ENCODE peak calls at places on chromosomes 11 and 22, in seven cellular contexts. I, V, W, Z, J, Y and N are unnamed samples.

GRCh38 chr11:26021026-26021425 is 310.9 kb upstream of the ANO3 start:
- DNase-seq in J (no peak), V (peak; percentile 2), W (no peak), I (no peak), Z (no peak), Y (no peak), N (no peak)

GRCh38 chr11:8332196-8332595 is 68.5 kb upstream of the LMO1 start:
- DNase-seq in V (no peak), J (no peak), I (no peak), W (no peak), Y (no peak), Z (no peak), N (no peak)

GRCh38 chr22:28977481-28977971 is 84.1 kb downstream of the C22orf31 start:
- DNase-seq in W (no peak), Y (no peak), Z (no peak), J (peak; percentile 54), V (peak; percentile 27), I (peak; percentile 51), N (no peak)

GRCh38 chr11:1234054-1234720 is 11.3 kb downstream of the MUC5B start:
- DNase-seq in W (no peak), J (no peak), V (no peak), Z (no peak), I (no peak), Y (no peak), N (no peak)

GRCh38 chr11:47979378-47980092 is 824 bp upstream of the PTPRJ start:
- DNase-seq in I (no peak), Z (no peak), Y (no peak), W (no peak), V (no peak), J (no peak), N (peak; percentile 50)

GRCh38 chr11:125345706-125346561 is 150.1 kb downstream of the FEZ1 start:
- DNase-seq in I (peak; percentile 70), Y (no peak), J (peak; percentile 48), W (peak; percentile 84), V (peak; percentile 32), Z (peak; percentile 89), N (peak; percentile 45)

GRCh38 chr22:47750086-47750485 is 987.6 kb downstream of the TBC1D22A start:
- DNase-seq in Z (no peak), J (no peak), Y (no peak), W (no peak), I (no peak), V (no peak), N (no peak)

GRCh38 chr11:5336331-5336730 is 7.0 kb downstream of the OR51B5 start:
- DNase-seq in J (no peak), V (no peak), W (no peak), Y (no peak), I (peak; percentile 26), Z (no peak), N (no peak)

GRCh38 chr11:63880031-63880841 is 36.7 kb downstream of the RCOR2 start:
- DNase-seq in J (no peak), I (peak; percentile 63), Z (peak; percentile 28), W (no peak), V (peak; percentile 48), Y (no peak), N (no peak)

GRCh38 chr11:35065566-35065965 is 73.4 kb upstream of the CD44 start:
- DNase-seq in W (no peak), V (no peak), Z (no peak), Y (no peak), I (peak; percentile 65), J (no peak), N (no peak)

GRCh38 chr11:45926536-45927331 is 4.3 kb downstream of the LARGE2 start:
- DNase-seq in Y (no peak), I (no peak), J (no peak), Z (no peak), W (peak; percentile 2), V (no peak), N (no peak)

GRCh38 chr11:3671334-3672254 is at the start of gene CHRNA10:
- DNase-seq in J (no peak), V (no peak), Y (no peak), W (no peak), I (no peak), Z (peak; percentile 33), N (no peak)
- H3K36me3 ChIP-seq in J (peaks cover 10% of the 10 kb centered on the region), V (peaks cover 17% of the 10 kb centered on the region), Y (peaks cover 31% of the 10 kb centered on the region), W (no peaks in the 10 kb centered on the region), I (peaks cover 33% of the 10 kb centered on the region), Z (peaks cover 14% of the 10 kb centered on the region), N (peaks cover 2% of the 10 kb centered on the region)

GRCh38 chr11:119375629-119376196 is 5.8 kb downstream of the USP2 start:
- DNase-seq in W (no peak), Y (no peak), J (no peak), Z (peak; percentile 57), I (peak; percentile 71), V (no peak), N (no peak)
- H2AFZ ChIP-seq in W (no peak overlapping the region), Y (no peak overlapping the region), J (no peak overlapping the region), Z (no peak overlapping the region), I (peak overlapping the region; percentile 8), V (peak overlapping the region; percentile 77), N (no peak overlapping the region)

GRCh38 chr11:121587182-121587581 is 134.4 kb upstream of the SORL1-AS1 start:
- DNase-seq in W (peak; percentile 34), J (no peak), Y (no peak), I (no peak), Z (no peak), V (no peak), N (no peak)

GRCh38 chr11:121589946-121590537 is 137.3 kb upstream of the SORL1-AS1 start:
- DNase-seq in Y (peak; percentile 97), I (no peak), Z (no peak), W (no peak), J (no peak), V (no peak), N (no peak)

GRCh38 chr11:121588747-121589146 is 136.0 kb upstream of the SORL1-AS1 start:
- DNase-seq in Y (no peak), V (no peak), W (no peak), Z (no peak), J (no peak), I (no peak), N (no peak)

GRCh38 chr11:121583825-121584224 is 131.1 kb upstream of the SORL1-AS1 start:
- DNase-seq in V (no peak), Y (no peak), J (no peak), Z (no peak), W (no peak), I (no peak), N (no peak)

GRCh38 chr11:121586727-121587126 is 134.0 kb upstream of the SORL1-AS1 start:
- DNase-seq in Y (no peak), W (peak; percentile 55), V (no peak), J (no peak), I (no peak), Z (no peak), N (no peak)
- H3K4me1 ChIP-seq in Y (peaks cover 36% of the 10 kb centered on the region), W (peaks cover 7% of the 10 kb centered on the region), V (no peaks in the 10 kb centered on the region), J (no peaks in the 10 kb centered on the region), I (no peaks in the 10 kb centered on the region), Z (peaks cover 18% of the 10 kb centered on the region), N (no peaks in the 10 kb centered on the region)

GRCh38 chr11:67281552-67282150 is 7.5 kb upstream of the ANKRD13D start:
- DNase-seq in Z (no peak), I (no peak), J (no peak), Y (no peak), W (no peak), V (no peak), N (no peak)

GRCh38 chr11:67278939-67279588 is 10.0 kb upstream of the ANKRD13D start:
- DNase-seq in W (no peak), Z (no peak), I (no peak), V (no peak), J (no peak), Y (no peak), N (no peak)

GRCh38 chr11:67280791-67281551 is 8.1 kb upstream of the ANKRD13D start:
- DNase-seq in I (no peak), Y (no peak), V (no peak), J (no peak), W (no peak), Z (no peak), N (no peak)

GRCh38 chr11:67279589-67280340 is 9.3 kb upstream of the ANKRD13D start:
- DNase-seq in J (no peak), Y (no peak), Z (no peak), W (no peak), I (no peak), V (no peak), N (no peak)

DNA sequence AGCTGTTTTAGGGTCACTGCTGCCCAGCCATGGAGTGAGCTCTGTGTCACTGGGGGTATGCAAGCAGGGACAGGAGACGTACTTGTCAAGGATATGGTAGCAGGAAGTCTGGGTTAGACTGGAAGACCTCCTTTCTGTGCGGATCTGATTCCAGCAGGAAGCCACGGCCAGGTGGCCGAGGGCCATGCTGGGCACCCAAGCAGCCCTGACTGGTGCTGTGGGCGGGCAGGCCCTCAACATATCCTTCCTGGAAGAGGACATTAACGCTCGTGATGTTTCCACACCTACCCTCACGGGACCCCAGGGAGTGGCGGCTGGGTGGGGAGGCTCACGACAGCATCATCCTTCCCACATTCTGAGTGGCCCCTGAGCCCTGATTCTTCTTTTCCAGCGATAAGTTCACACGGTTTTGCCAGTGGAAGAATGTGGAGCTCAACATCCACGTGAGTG is 8.7 kb upstream of the ANKRD13D start:
- DNase-seq in J (no peak), I (no peak), Z (no peak), W (no peak), Y (no peak), V (no peak), N (no peak)
- H3K36me3 ChIP-seq in J (peaks cover 23% of the 10 kb centered on the region), I (peaks cover 11% of the 10 kb centered on the region), Z (no peaks in the 10 kb centered on the region), W (no peaks in the 10 kb centered on the region), Y (peaks cover 26% of the 10 kb centered on the region), V (peaks cover 15% of the 10 kb centered on the region), N (peaks cover 4% of the 10 kb centered on the region)

DNA sequence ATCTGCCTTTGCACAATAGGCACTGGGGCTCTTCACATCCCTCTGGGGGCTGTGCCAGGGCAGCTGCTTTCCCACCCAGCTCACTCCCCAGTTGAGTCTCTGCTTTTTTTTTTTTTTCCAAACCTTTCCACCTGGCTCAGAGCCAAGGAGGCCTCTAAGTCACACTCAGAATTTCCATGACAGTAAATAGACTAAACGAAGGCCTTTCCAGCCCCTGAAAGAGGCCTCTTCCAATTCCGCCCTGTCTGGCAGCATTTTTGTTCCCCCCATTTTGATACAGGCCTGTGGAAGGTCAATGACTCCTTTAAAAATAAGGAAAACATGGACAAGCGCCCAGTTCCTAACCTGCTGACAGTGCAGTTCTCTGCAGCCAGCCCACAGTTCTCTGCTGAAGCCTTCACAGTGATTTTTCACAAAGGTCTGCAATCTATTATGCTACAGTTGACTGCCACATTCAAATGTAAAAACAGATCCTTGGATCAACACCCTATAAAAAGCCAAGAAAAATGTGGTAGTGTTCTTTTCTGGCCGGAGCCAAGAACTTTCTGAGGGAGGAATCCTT is 107.5 kb upstream of the SESN3 start:
- DNase-seq in W (peak; percentile 91), V (no peak), J (no peak), I (peak; percentile 73), Z (no peak), Y (no peak), N (no peak)
- H2AFZ ChIP-seq in W (no peak overlapping the region), V (peak overlapping the region; percentile 89), J (no peak overlapping the region), I (no peak overlapping the region), Z (peak overlapping the region; percentile 61), Y (no peak overlapping the region), N (no peak overlapping the region)

GRCh38 chr22:50577697-50577986 is 585 bp downstream of the CPT1B start:
- DNase-seq in I (no peak), W (no peak), V (no peak), Z (no peak), J (no peak), Y (no peak), N (no peak)
- H3K4me1 ChIP-seq in I (peaks cover 9% of the 10 kb centered on the region), W (peaks cover 7% of the 10 kb centered on the region), V (peaks cover 4% of the 10 kb centered on the region), Z (no peaks in the 10 kb centered on the region), J (peaks cover 4% of the 10 kb centered on the region), Y (peaks cover 15% of the 10 kb centered on the region), N (peaks cover 11% of the 10 kb centered on the region)